ENCODE peak calls at places on chromosome 7, in five cellular contexts. F, K, Z, M and L are unnamed samples.

GRCh38 chr7:127879436-127879835 is 151.8 kb downstream of the LRRC4 start:
- DNase-seq in M (no peak), Z (no peak), K (no peak), F (no peak), L (no peak)

GRCh38 chr7:50920031-50920635 is 137.4 kb upstream of the GRB10 start:
- DNase-seq in M (no peak), K (no peak), F (no peak), Z (no peak), L (peak; percentile 26)

GRCh38 chr7:131383937-131384635 is 56.4 kb downstream of the MKLN1 start:
- DNase-seq in K (no peak), F (no peak), M (no peak), Z (no peak), L (no peak)

GRCh38 chr7:157268540-157268939 is 68.3 kb upstream of the DNAJB6 start:
- DNase-seq in F (no peak), K (no peak), Z (no peak), M (no peak), L (no peak)

GRCh38 chr7:50962962-50963374 is 180.3 kb upstream of the GRB10 start:
- DNase-seq in K (no peak), M (peak; percentile 76), F (no peak), Z (peak; percentile 57), L (peak; percentile 50)

GRCh38 chr7:5677538-5678294 is 103.7 kb downstream of the RNF216 start:
- DNase-seq in K (no peak), Z (peak; percentile 82), M (peak; percentile 75), F (peak; percentile 32), L (peak; percentile 83)

GRCh38 chr7:106870983-106871410 is 5.9 kb downstream of the PIK3CG start:
- DNase-seq in K (no peak), Z (peak; percentile 5), M (no peak), F (no peak), L (no peak)

GRCh38 chr7:50359995-50360925 is 55.7 kb downstream of the IKZF1 start:
- DNase-seq in F (no peak), Z (no peak), M (no peak), K (no peak), L (peak; percentile 0)

GRCh38 chr7:153354071-153354470 is 594.5 kb downstream of the ACTR3B start:
- DNase-seq in F (no peak), K (no peak), M (no peak), Z (no peak), L (no peak)

GRCh38 chr7:107236857-107237256 is 68.1 kb downstream of the HBP1 start:
- DNase-seq in F (no peak), M (peak; percentile 38), Z (no peak), K (no peak), L (no peak)

GRCh38 chr7:96833701-96834453 is 124.2 kb upstream of the SEM1 start:
- DNase-seq in K (no peak), M (peak; percentile 16), F (no peak), Z (peak; percentile 34), L (peak; percentile 1)

GRCh38 chr7:40753455-40753854 is 618.6 kb downstream of the SUGCT start:
- DNase-seq in Z (no peak), K (no peak), M (no peak), F (no peak), L (no peak)

GRCh38 chr7:17941171-17941490 is 837 bp upstream of the SNX13 start:
- DNase-seq in K (no peak), F (no peak), M (no peak), Z (peak; percentile 16), L (peak; percentile 15)

GRCh38 chr7:75687246-75688088 is 51.3 kb downstream of the HIP1 start:
- DNase-seq in F (no peak), Z (no peak), K (no peak), M (no peak), L (no peak)

GRCh38 chr7:116840256-116840655 is 22.1 kb upstream of the CAPZA2 start:
- DNase-seq in F (no peak), K (no peak), M (no peak), Z (no peak), L (no peak)

GRCh38 chr7:73850781-73851207 is 8.5 kb upstream of the METTL27 start:
- DNase-seq in K (no peak), Z (peak; percentile 97), M (no peak), F (no peak), L (peak; percentile 99)

GRCh38 chr7:7565746-7566650 is 686 bp upstream of the MIOS start:
- DNase-seq in F (no peak), K (no peak), Z (no peak), M (no peak), L (no peak)

GRCh38 chr7:25272265-25272664 is 44.0 kb upstream of the NPVF start:
- DNase-seq in K (no peak), Z (no peak), M (no peak), F (no peak), L (no peak)

GRCh38 chr7:127810691-127811660 is 159.0 kb downstream of the SND1 start:
- DNase-seq in F (no peak), Z (no peak), M (no peak), K (no peak), L (no peak)

GRCh38 chr7:116859323-116859722 is 3.1 kb upstream of the CAPZA2 start:
- DNase-seq in F (no peak), M (no peak), K (no peak), Z (peak; percentile 92), L (peak; percentile 77)

GRCh38 chr7:84142726-84143125 is 51.9 kb downstream of the SEMA3A start:
- DNase-seq in K (no peak), M (no peak), Z (peak; percentile 76), F (no peak), L (no peak)

DNA sequence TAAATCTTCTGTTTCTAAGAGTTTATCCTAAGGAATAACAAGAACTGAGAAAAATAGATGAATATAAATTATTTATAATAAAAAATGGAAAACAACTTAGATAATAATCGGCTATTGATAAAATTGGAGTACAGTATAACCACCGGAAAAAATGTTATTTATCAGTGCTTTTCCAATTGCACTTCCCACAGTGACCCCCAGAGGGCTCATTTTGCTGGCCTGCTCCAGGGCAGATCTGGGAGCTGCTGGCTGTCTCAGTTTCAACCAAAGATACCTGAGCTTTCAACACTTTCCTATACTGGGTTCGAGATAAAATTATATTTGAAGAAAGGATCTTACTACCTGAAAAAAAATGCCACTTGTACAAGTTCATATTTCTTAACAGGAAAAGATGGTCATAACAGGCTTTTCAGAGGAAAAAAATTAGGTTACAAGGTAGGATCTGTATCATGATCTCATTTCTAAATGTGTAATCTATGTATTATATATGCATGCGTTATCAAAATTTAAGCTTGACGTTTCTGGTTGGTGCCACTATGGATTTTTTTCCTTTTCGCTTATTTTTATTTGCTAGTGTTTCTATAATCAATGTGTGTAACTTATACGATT is 165.7 kb downstream of the NPSR1 start:
- DNase-seq in M (peak; percentile 69), K (no peak), Z (peak; percentile 58), F (peak; percentile 54), L (peak; percentile 67)
- TF ChIP-seq CTCF in M (peak; percentile 95), K (peak; percentile 56), Z (peak; percentile 87), F (peak; percentile 95), L (peak; percentile 96)

GRCh38 chr7:104252409-104253134 is 44.8 kb upstream of the ORC5 start:
- DNase-seq in M (no peak), K (no peak), Z (no peak), F (no peak), L (no peak)
- TF ChIP-seq CTCF in M (no peak), K (no peak), Z (no peak), F (peak; percentile 12), L (no peak)

DNA sequence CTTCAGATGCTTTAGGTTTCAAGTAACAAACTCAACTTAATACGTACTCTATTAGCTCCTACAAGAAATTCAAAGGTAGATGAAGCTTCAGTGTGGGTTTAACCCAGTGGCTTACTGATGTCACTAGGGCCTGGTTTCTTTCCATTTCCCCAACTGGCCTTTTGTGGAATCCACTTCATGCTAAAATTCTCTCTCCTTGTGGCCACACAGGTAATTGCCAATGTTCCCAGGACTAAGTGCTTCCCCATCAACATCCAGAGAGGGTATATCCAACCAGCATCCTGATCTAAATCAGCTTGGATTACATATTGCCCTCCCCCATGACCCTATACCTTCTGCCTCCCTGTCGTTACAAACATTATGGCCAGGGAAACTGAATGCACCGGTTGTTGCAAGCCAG is 10.7 kb downstream of the FBXL13 start:
- DNase-seq in M (no peak), Z (no peak), K (no peak), F (no peak), L (no peak)
- TF ChIP-seq CTCF in M (no peak), Z (no peak), K (no peak), F (no peak), L (no peak)

GRCh38 chr7:44775383-44776107 is 20.9 kb upstream of the PPIA start:
- DNase-seq in F (no peak), Z (no peak), M (no peak), K (no peak), L (no peak)

GRCh38 chr7:44772440-44772839 is 23.8 kb downstream of the ZMIZ2 start:
- DNase-seq in F (no peak), Z (no peak), M (no peak), K (no peak), L (no peak)

GRCh38 chr7:44769381-44770209 is 20.9 kb downstream of the ZMIZ2 start:
- DNase-seq in F (no peak), Z (peak; percentile 68), K (peak; percentile 32), M (no peak), L (peak; percentile 73)

GRCh38 chr7:44771358-44771757 is 22.7 kb downstream of the ZMIZ2 start:
- DNase-seq in Z (no peak), M (no peak), K (no peak), F (no peak), L (no peak)

DNA sequence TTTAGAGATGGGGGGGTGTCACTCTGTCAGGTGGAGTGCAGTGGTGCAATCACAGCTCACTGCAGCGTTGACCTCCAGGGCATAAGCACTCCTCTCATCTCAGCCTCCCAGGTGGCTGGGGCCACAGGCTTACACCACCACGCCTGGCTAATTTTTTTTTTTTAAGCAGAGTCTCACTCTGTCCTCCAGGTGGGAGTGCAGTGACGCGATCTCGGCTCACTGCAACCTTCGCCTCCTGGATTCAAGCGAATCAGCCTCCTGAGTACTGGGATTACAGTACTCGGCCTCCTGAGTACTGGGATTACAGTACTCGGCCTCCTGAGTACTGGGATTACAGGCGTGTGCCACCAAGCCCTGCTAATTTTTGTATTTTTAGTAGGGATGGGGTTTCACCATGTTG is 23.6 kb upstream of the PPIA start:
- DNase-seq in F (no peak), M (no peak), Z (no peak), K (no peak), L (no peak)
- TF ChIP-seq CTCF in F (no peak), M (no peak), Z (no peak), K (no peak), L (no peak)

GRCh38 chr7:3480197-3480596 is 179.1 kb downstream of the SDK1 start:
- DNase-seq in Z (no peak), K (no peak), M (no peak), F (no peak), L (no peak)

GRCh38 chr7:3481435-3481834 is 180.4 kb downstream of the SDK1 start:
- DNase-seq in Z (no peak), M (no peak), K (no peak), F (no peak), L (no peak)

GRCh38 chr7:3482147-3482921 is 181.3 kb downstream of the SDK1 start:
- DNase-seq in M (no peak), Z (peak; percentile 59), K (no peak), F (no peak), L (peak; percentile 9)
- TF ChIP-seq CTCF in M (peak; percentile 32), Z (no peak), K (no peak), F (peak; percentile 72), L (peak; percentile 46)

DNA sequence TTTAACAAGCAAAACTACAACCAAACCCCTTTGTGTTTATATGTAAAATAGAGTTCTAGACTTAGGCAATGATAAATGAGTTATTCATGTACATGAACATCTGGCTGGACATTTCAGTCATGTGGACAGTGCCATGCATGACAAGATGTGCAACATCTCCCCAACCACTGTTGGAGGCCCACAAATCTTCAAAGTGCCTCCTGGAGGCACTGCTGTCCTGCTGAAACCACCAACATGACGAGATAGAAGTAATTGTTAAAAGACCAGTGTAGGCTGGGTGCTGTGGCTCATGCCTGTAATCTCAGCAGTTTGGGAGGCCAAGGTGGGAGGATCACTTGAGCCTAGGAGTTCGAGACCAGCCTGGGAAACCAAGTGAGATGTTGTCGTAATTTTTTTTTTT is 18.5 kb downstream of the PPIA start:
- DNase-seq in F (no peak), M (no peak), K (no peak), Z (no peak), L (no peak)
- TF ChIP-seq CTCF in F (no peak), M (no peak), K (no peak), Z (no peak), L (no peak)